ENCODE peak calls at places on chromosomes 7 and 10, in five cellular contexts. One of them, this sample, is unnamed.

GRCh38 chr7:137443616-137444015 is 100.1 kb upstream of the PTN start:
- DNase-seq in sigmoid colon: no peak
- DNase-seq in stomach: no peak
- DNase-seq in A549: no peak
- DNase-seq in H1: no peak
- DNase-seq in this sample: no peak

GRCh38 chr10:50740351-50740688 is 584 bp downstream of the ASAH2B start:
- DNase-seq in stomach: no peak
- DNase-seq in sigmoid colon: no peak
- DNase-seq in A549: peak; percentile 5
- DNase-seq in H1: no peak
- DNase-seq in this sample: no peak

GRCh38 chr10:21372651-21373410 is 152.7 kb downstream of the SKIDA1 start:
- DNase-seq in sigmoid colon: no peak
- DNase-seq in stomach: no peak
- DNase-seq in A549: peak; percentile 82
- DNase-seq in H1: no peak
- DNase-seq in this sample: peak; percentile 41

GRCh38 chr7:38274493-38274892 is 1.1 kb upstream of the TARP start:
- DNase-seq in H1: no peak
- DNase-seq in A549: no peak
- DNase-seq in sigmoid colon: no peak
- DNase-seq in stomach: no peak
- DNase-seq in this sample: no peak

GRCh38 chr7:29106128-29106988 is 40.0 kb downstream of the CPVL start:
- DNase-seq in A549: no peak
- DNase-seq in H1: peak; percentile 21
- DNase-seq in stomach: peak; percentile 33
- DNase-seq in sigmoid colon: no peak
- DNase-seq in this sample: peak; percentile 81

GRCh38 chr10:83582407-83583095 is 556.8 kb upstream of the GHITM start:
- DNase-seq in sigmoid colon: no peak
- DNase-seq in A549: no peak
- DNase-seq in H1: no peak
- DNase-seq in stomach: no peak
- DNase-seq in this sample: no peak

GRCh38 chr10:13717936-13718772 is 131.4 kb downstream of the PRPF18 start:
- DNase-seq in stomach: peak; percentile 90
- DNase-seq in sigmoid colon: peak; percentile 78
- DNase-seq in H1: no peak
- DNase-seq in A549: no peak
- DNase-seq in this sample: peak; percentile 54

GRCh38 chr10:8323443-8324054 is 269.1 kb downstream of the GATA3 start:
- DNase-seq in A549: no peak
- DNase-seq in sigmoid colon: no peak
- DNase-seq in stomach: no peak
- DNase-seq in H1: no peak
- DNase-seq in this sample: no peak

GRCh38 chr10:13346280-13346819 is 1.7 kb downstream of the SEPHS1 start:
- DNase-seq in stomach: no peak
- DNase-seq in H1: no peak
- DNase-seq in A549: no peak
- DNase-seq in sigmoid colon: peak; percentile 77
- DNase-seq in this sample: no peak

DNA sequence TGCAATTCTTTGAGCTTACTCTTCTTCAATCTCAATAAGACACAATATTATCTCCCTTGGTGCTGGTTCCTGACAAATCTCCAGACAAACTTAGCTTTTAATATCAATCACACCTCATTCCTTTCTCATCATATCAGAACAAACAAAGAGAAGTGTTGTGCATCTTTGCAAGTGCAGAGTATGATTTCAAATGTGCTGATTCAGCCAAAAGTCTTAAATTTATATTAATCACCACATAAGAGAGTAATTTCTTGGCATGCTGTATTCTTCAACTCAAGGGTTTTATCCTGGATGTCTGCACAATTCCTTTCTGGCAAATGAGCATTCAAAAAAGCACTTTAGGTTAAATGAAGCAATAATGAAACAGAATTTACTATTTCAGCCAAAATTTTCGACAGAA is 877.8 kb downstream of the ANKRD7 start:
- DNase-seq in stomach: no peak
- DNase-seq in A549: no peak
- DNase-seq in sigmoid colon: no peak
- DNase-seq in H1: no peak
- DNase-seq in this sample: no peak
- TF ChIP-seq EP300 in stomach: no peak
- TF ChIP-seq EP300 in A549: no peak
- TF ChIP-seq EP300 in sigmoid colon: no peak
- TF ChIP-seq EP300 in H1: no peak
- TF ChIP-seq EP300 in this sample: no peak

GRCh38 chr7:153432056-153432455 is 620.1 kb upstream of the DPP6 start:
- DNase-seq in sigmoid colon: no peak
- DNase-seq in A549: no peak
- DNase-seq in stomach: no peak
- DNase-seq in H1: peak; percentile 9
- DNase-seq in this sample: no peak
- H3K9me3 ChIP-seq in sigmoid colon: no peaks in the 10 kb centered on the region
- H3K9me3 ChIP-seq in A549: no peaks in the 10 kb centered on the region
- H3K9me3 ChIP-seq in stomach: no peaks in the 10 kb centered on the region
- H3K9me3 ChIP-seq in H1: peaks cover 39% of the 10 kb centered on the region
- H3K9me3 ChIP-seq in this sample: peaks cover 10% of the 10 kb centered on the region

GRCh38 chr7:23273141-23273599 is 26.0 kb upstream of the MALSU1 start:
- DNase-seq in sigmoid colon: peak; percentile 81
- DNase-seq in A549: peak; percentile 83
- DNase-seq in stomach: peak; percentile 98
- DNase-seq in H1: peak; percentile 77
- DNase-seq in this sample: peak; percentile 66
- TF ChIP-seq EP300 in sigmoid colon: no peak
- TF ChIP-seq EP300 in A549: no peak
- TF ChIP-seq EP300 in stomach: no peak
- TF ChIP-seq EP300 in H1: no peak
- TF ChIP-seq EP300 in this sample: no peak

DNA sequence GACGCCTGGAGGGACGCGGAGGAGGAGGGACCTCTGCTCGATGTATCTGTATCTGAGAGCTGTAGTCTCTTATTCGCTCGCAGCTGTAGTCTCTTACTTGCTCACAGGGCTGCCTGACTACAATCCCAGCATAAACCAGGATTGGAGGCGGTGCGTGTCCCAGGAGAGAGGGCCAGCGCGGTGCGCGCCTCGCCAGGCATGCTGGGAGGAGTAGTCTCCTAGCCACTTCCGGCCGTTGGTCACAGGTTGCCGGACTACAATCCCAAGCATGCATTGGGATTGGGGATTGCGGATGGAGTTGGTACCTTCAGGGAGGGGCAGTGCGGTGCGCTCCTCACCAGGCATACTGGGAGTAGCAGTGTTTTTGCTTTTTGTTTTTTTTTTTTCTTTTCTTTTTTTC is 421.7 kb upstream of the NUPR2 start:
- DNase-seq in A549: no peak
- DNase-seq in H1: no peak
- DNase-seq in sigmoid colon: no peak
- DNase-seq in stomach: no peak
- DNase-seq in this sample: no peak
- H3K9me3 ChIP-seq in A549: peaks cover 6% of the 10 kb centered on the region
- H3K9me3 ChIP-seq in H1: peaks cover 71% of the 10 kb centered on the region
- H3K9me3 ChIP-seq in sigmoid colon: peaks cover 27% of the 10 kb centered on the region
- H3K9me3 ChIP-seq in stomach: peaks cover 82% of the 10 kb centered on the region
- H3K9me3 ChIP-seq in this sample: no peaks in the 10 kb centered on the region

DNA sequence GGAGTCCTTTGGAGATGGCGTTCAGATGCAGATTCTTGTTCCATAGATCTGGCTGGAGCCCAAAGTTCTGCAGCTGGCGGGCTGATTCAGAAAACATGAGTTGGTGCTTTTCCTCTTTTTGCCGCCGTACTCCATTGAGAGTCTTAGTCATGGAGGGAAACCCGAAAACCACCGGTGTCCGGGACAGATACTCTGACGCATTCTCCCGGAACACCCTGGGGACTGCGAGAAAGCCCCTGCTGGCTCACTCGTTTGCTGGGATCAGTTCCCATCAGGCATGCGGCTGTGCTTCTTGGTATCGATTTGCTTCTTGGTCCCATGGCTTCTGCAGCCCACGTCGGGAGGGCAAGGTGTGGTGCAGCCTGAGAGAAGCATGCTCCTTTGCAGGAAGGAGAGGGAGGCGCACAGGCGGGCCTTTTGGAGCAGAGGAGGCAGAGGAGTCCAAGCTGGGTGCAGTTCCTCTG is 30.8 kb upstream of the PFKFB3 start:
- DNase-seq in stomach: peak; percentile 38
- DNase-seq in sigmoid colon: peak; percentile 84
- DNase-seq in H1: no peak
- DNase-seq in A549: no peak
- DNase-seq in this sample: peak; percentile 63
- TF ChIP-seq EP300 in stomach: peak; percentile 10
- TF ChIP-seq EP300 in sigmoid colon: no peak
- TF ChIP-seq EP300 in H1: no peak
- TF ChIP-seq EP300 in A549: no peak
- TF ChIP-seq EP300 in this sample: peak; percentile 60

This sample was measured in tibial nerve.